ENCODE peak calls at places on chromosomes 16 and 17, in four cellular contexts. One of them, this sample, is unnamed.

GRCh38 chr16:84481051-84481735 is 23.3 kb downstream of the MEAK7 start:
- DNase-seq in Caco-2: no peak
- DNase-seq in left lung: no peak
- DNase-seq in brain microvascular endothelial cell: no peak
- DNase-seq in this sample: no peak

GRCh38 chr16:71536752-71537499 is 10.7 kb downstream of the CHST4 start:
- DNase-seq in Caco-2: no peak
- DNase-seq in left lung: no peak
- DNase-seq in brain microvascular endothelial cell: no peak
- DNase-seq in this sample: no peak

GRCh38 chr17:73050797-73051196 is 41.7 kb downstream of the SLC39A11 start:
- DNase-seq in Caco-2: no peak
- DNase-seq in left lung: no peak
- DNase-seq in brain microvascular endothelial cell: no peak
- DNase-seq in this sample: no peak

GRCh38 chr17:54982399-54982798 is 13.8 kb downstream of the STXBP4 start:
- DNase-seq in Caco-2: no peak
- DNase-seq in left lung: no peak
- DNase-seq in brain microvascular endothelial cell: peak; percentile 73
- DNase-seq in this sample: no peak

GRCh38 chr17:309361-309888 is 43.2 kb downstream of the RPH3AL start:
- DNase-seq in Caco-2: peak; percentile 86
- DNase-seq in left lung: peak; percentile 66
- DNase-seq in brain microvascular endothelial cell: no peak
- DNase-seq in this sample: no peak

GRCh38 chr16:31082368-31083045 is 6.2 kb downstream of the PRSS53 start:
- DNase-seq in Caco-2: no peak
- DNase-seq in left lung: no peak
- DNase-seq in brain microvascular endothelial cell: no peak
- DNase-seq in this sample: no peak

GRCh38 chr17:15281909-15282308 is 16.8 kb upstream of the PMP22 start:
- DNase-seq in Caco-2: no peak
- DNase-seq in left lung: no peak
- DNase-seq in brain microvascular endothelial cell: no peak
- DNase-seq in this sample: no peak

GRCh38 chr17:6218333-6218732 is 148.2 kb downstream of the WSCD1 start:
- DNase-seq in Caco-2: no peak
- DNase-seq in left lung: no peak
- DNase-seq in brain microvascular endothelial cell: no peak
- DNase-seq in this sample: no peak

GRCh38 chr16:22264786-22265185 is 32.4 kb upstream of the POLR3E start:
- DNase-seq in Caco-2: no peak
- DNase-seq in left lung: no peak
- DNase-seq in brain microvascular endothelial cell: no peak
- DNase-seq in this sample: no peak

GRCh38 chr17:75135946-75136345 is 4.4 kb upstream of the NT5C start:
- DNase-seq in Caco-2: no peak
- DNase-seq in left lung: no peak
- DNase-seq in brain microvascular endothelial cell: no peak
- DNase-seq in this sample: no peak

GRCh38 chr16:64982581-64982980 is 139.3 kb downstream of the CDH11 start:
- DNase-seq in Caco-2: no peak
- DNase-seq in left lung: no peak
- DNase-seq in brain microvascular endothelial cell: no peak
- DNase-seq in this sample: no peak

GRCh38 chr17:74744714-74745547 is 3.5 kb upstream of the NHERF1 start:
- DNase-seq in Caco-2: peak; percentile 95
- DNase-seq in left lung: peak; percentile 97
- DNase-seq in brain microvascular endothelial cell: peak; percentile 66
- DNase-seq in this sample: no peak

GRCh38 chr16:22327446-22327775 is 30.2 kb downstream of the POLR3E start:
- DNase-seq in Caco-2: no peak
- DNase-seq in left lung: no peak
- DNase-seq in brain microvascular endothelial cell: no peak
- DNase-seq in this sample: no peak

GRCh38 chr17:77553459-77554066 is 404.9 kb upstream of the TNRC6C start:
- DNase-seq in Caco-2: no peak
- DNase-seq in left lung: no peak
- DNase-seq in brain microvascular endothelial cell: no peak
- DNase-seq in this sample: no peak

GRCh38 chr17:55284944-55285339 is 20.2 kb downstream of the HLF start:
- DNase-seq in Caco-2: no peak
- DNase-seq in left lung: no peak
- DNase-seq in brain microvascular endothelial cell: no peak
- DNase-seq in this sample: no peak

GRCh38 chr17:1627987-1628855 is at the start of gene SLC43A2:
- DNase-seq in Caco-2: peak; percentile 94
- DNase-seq in left lung: peak; percentile 96
- DNase-seq in brain microvascular endothelial cell: peak; percentile 56
- DNase-seq in this sample: no peak

GRCh38 chr17:1031711-1032110 is 34.8 kb downstream of the TIMM22 start:
- DNase-seq in Caco-2: no peak
- DNase-seq in left lung: peak; percentile 81
- DNase-seq in brain microvascular endothelial cell: no peak
- DNase-seq in this sample: no peak

GRCh38 chr16:12235110-12235509 is 258.6 kb downstream of the SNX29 start:
- DNase-seq in Caco-2: no peak
- DNase-seq in left lung: no peak
- DNase-seq in brain microvascular endothelial cell: no peak
- DNase-seq in this sample: no peak

GRCh38 chr17:82088838-82089722 is 9.0 kb downstream of the FASN start:
- DNase-seq in Caco-2: no peak
- DNase-seq in left lung: peak; percentile 68
- DNase-seq in brain microvascular endothelial cell: no peak
- DNase-seq in this sample: no peak

GRCh38 chr16:14344945-14345344 is 273.8 kb downstream of the MRTFB start:
- DNase-seq in Caco-2: no peak
- DNase-seq in left lung: no peak
- DNase-seq in brain microvascular endothelial cell: no peak
- DNase-seq in this sample: no peak

GRCh38 chr16:2854700-2855309 is 3.2 kb downstream of the PRSS22 start:
- DNase-seq in Caco-2: no peak
- DNase-seq in left lung: no peak
- DNase-seq in brain microvascular endothelial cell: no peak
- DNase-seq in this sample: no peak
- H3K27me3 ChIP-seq in Caco-2: no peaks in the 10 kb centered on the region
- H3K27me3 ChIP-seq in left lung: peaks cover 62% of the 10 kb centered on the region
- H3K27me3 ChIP-seq in brain microvascular endothelial cell: peaks cover 8% of the 10 kb centered on the region
- H3K27me3 ChIP-seq in this sample: peaks cover 4% of the 10 kb centered on the region

GRCh38 chr17:42784811-42785592 is 4.6 kb downstream of the WNK4 start:
- DNase-seq in Caco-2: no peak
- DNase-seq in left lung: peak; percentile 76
- DNase-seq in brain microvascular endothelial cell: no peak
- DNase-seq in this sample: no peak

GRCh38 chr17:42783778-42784138 is 3.3 kb downstream of the WNK4 start:
- DNase-seq in Caco-2: no peak
- DNase-seq in left lung: no peak
- DNase-seq in brain microvascular endothelial cell: no peak
- DNase-seq in this sample: no peak

GRCh38 chr17:42782402-42783061 is 2.1 kb downstream of the WNK4 start:
- DNase-seq in Caco-2: no peak
- DNase-seq in left lung: no peak
- DNase-seq in brain microvascular endothelial cell: no peak
- DNase-seq in this sample: no peak

GRCh38 chr17:42783062-42783777 is 2.8 kb downstream of the WNK4 start:
- DNase-seq in Caco-2: no peak
- DNase-seq in left lung: no peak
- DNase-seq in brain microvascular endothelial cell: peak; percentile 61
- DNase-seq in this sample: peak; percentile 41

GRCh38 chr17:42784361-42784760 is 4.0 kb downstream of the WNK4 start:
- DNase-seq in Caco-2: no peak
- DNase-seq in left lung: peak; percentile 80
- DNase-seq in brain microvascular endothelial cell: no peak
- DNase-seq in this sample: no peak
- H3K27me3 ChIP-seq in Caco-2: no peaks in the 10 kb centered on the region
- H3K27me3 ChIP-seq in left lung: peaks cover 89% of the 10 kb centered on the region
- H3K27me3 ChIP-seq in brain microvascular endothelial cell: no peaks in the 10 kb centered on the region
- H3K27me3 ChIP-seq in this sample: no peaks in the 10 kb centered on the region

GRCh38 chr17:40343126-40344119 is 21.1 kb downstream of the GJD3 start:
- DNase-seq in Caco-2: no peak
- DNase-seq in left lung: no peak
- DNase-seq in brain microvascular endothelial cell: no peak
- DNase-seq in this sample: no peak
- H3K27me3 ChIP-seq in Caco-2: no peaks in the 10 kb centered on the region
- H3K27me3 ChIP-seq in left lung: no peaks in the 10 kb centered on the region
- H3K27me3 ChIP-seq in brain microvascular endothelial cell: no peaks in the 10 kb centered on the region
- H3K27me3 ChIP-seq in this sample: no peaks in the 10 kb centered on the region

GRCh38 chr16:86963600-86964575 is 353.3 kb downstream of the C16orf95 start:
- DNase-seq in Caco-2: no peak
- DNase-seq in left lung: no peak
- DNase-seq in brain microvascular endothelial cell: no peak
- DNase-seq in this sample: no peak
- H3K27me3 ChIP-seq in Caco-2: no peaks in the 10 kb centered on the region
- H3K27me3 ChIP-seq in left lung: peaks cover 48% of the 10 kb centered on the region
- H3K27me3 ChIP-seq in brain microvascular endothelial cell: no peaks in the 10 kb centered on the region
- H3K27me3 ChIP-seq in this sample: no peaks in the 10 kb centered on the region

DNA sequence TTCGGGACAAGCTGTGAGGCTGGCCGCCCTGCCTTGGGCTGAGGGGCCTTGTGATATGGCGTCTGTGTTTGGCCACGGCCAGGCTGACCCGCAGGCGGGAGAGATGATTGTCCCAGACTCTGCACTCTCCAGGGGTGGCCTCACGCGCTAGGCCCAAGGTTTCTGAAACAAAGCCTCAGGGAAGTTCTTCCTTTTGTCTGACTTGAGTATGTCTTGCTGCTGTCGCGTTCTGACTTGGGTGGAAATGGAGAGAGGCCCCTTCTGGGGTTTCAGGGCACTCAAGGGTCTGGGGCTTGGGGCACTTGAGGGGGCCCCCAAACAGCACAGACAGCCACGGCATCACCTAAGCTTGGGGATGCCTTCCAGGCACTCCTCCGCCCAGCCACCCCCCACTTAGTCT is 3.8 kb upstream of the METRN start:
- DNase-seq in Caco-2: no peak
- DNase-seq in left lung: no peak
- DNase-seq in brain microvascular endothelial cell: no peak
- DNase-seq in this sample: no peak
- H3K27me3 ChIP-seq in Caco-2: no peaks in the 10 kb centered on the region
- H3K27me3 ChIP-seq in left lung: peaks cover 94% of the 10 kb centered on the region
- H3K27me3 ChIP-seq in brain microvascular endothelial cell: peaks cover 16% of the 10 kb centered on the region
- H3K27me3 ChIP-seq in this sample: peaks cover 22% of the 10 kb centered on the region

GRCh38 chr16:77496934-77497333 is 62.1 kb upstream of the ADAMTS18 start:
- DNase-seq in Caco-2: no peak
- DNase-seq in left lung: no peak
- DNase-seq in brain microvascular endothelial cell: peak; percentile 11
- DNase-seq in this sample: no peak

DNA sequence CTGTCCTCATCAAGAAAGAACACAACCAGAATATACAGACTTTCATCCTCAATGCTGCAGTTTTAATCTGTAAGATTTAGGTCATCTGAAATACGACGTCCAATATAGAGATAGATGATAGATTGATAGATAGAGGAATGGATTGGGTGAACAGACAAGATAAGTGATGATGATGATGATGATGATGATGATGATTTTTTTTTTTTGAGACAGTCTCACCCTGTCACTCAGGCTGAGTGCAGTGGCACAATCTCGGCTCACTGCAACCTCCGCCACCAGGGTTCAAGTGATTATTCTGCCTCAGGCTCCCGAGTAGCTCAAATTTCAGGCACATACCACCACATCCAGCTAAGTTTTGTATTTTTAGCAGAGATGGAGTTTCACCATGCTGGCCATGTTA is 56.3 kb upstream of the ADAMTS18 start:
- DNase-seq in Caco-2: no peak
- DNase-seq in left lung: no peak
- DNase-seq in brain microvascular endothelial cell: no peak
- DNase-seq in this sample: no peak
- H3K27me3 ChIP-seq in Caco-2: no peaks in the 10 kb centered on the region
- H3K27me3 ChIP-seq in left lung: no peaks in the 10 kb centered on the region
- H3K27me3 ChIP-seq in brain microvascular endothelial cell: no peaks in the 10 kb centered on the region
- H3K27me3 ChIP-seq in this sample: no peaks in the 10 kb centered on the region

GRCh38 chr17:79741751-79742588 is 11.2 kb downstream of the ENPP7 start:
- DNase-seq in Caco-2: peak; percentile 98
- DNase-seq in left lung: peak; percentile 96
- DNase-seq in brain microvascular endothelial cell: peak; percentile 26
- DNase-seq in this sample: no peak
- H3K27me3 ChIP-seq in Caco-2: no peaks in the 10 kb centered on the region
- H3K27me3 ChIP-seq in left lung: peaks cover 83% of the 10 kb centered on the region
- H3K27me3 ChIP-seq in brain microvascular endothelial cell: peaks cover 27% of the 10 kb centered on the region
- H3K27me3 ChIP-seq in this sample: peaks cover 53% of the 10 kb centered on the region

GRCh38 chr17:17714879-17715278 is 33.6 kb downstream of the RAI1 start:
- DNase-seq in Caco-2: no peak
- DNase-seq in left lung: no peak
- DNase-seq in brain microvascular endothelial cell: no peak
- DNase-seq in this sample: no peak

GRCh38 chr17:17712268-17712924 is 31.1 kb downstream of the RAI1 start:
- DNase-seq in Caco-2: no peak
- DNase-seq in left lung: no peak
- DNase-seq in brain microvascular endothelial cell: peak; percentile 87
- DNase-seq in this sample: peak; percentile 80

GRCh38 chr17:17716837-17717523 is 35.7 kb downstream of the RAI1 start:
- DNase-seq in Caco-2: no peak
- DNase-seq in left lung: no peak
- DNase-seq in brain microvascular endothelial cell: no peak
- DNase-seq in this sample: no peak

GRCh38 chr17:17713839-17714238 is 32.6 kb downstream of the RAI1 start:
- DNase-seq in Caco-2: no peak
- DNase-seq in left lung: peak; percentile 84
- DNase-seq in brain microvascular endothelial cell: peak; percentile 55
- DNase-seq in this sample: no peak

GRCh38 chr17:17714261-17714866 is 33.1 kb downstream of the RAI1 start:
- DNase-seq in Caco-2: no peak
- DNase-seq in left lung: no peak
- DNase-seq in brain microvascular endothelial cell: no peak
- DNase-seq in this sample: no peak
- H3K27me3 ChIP-seq in Caco-2: no peaks in the 10 kb centered on the region
- H3K27me3 ChIP-seq in left lung: no peaks in the 10 kb centered on the region
- H3K27me3 ChIP-seq in brain microvascular endothelial cell: no peaks in the 10 kb centered on the region
- H3K27me3 ChIP-seq in this sample: no peaks in the 10 kb centered on the region

GRCh38 chr17:21467739-21468490 is 91.8 kb downstream of the KCNJ12 start:
- DNase-seq in Caco-2: no peak
- DNase-seq in left lung: no peak
- DNase-seq in brain microvascular endothelial cell: no peak
- DNase-seq in this sample: no peak
- H3K27me3 ChIP-seq in Caco-2: no peaks in the 10 kb centered on the region
- H3K27me3 ChIP-seq in left lung: peaks cover 21% of the 10 kb centered on the region
- H3K27me3 ChIP-seq in brain microvascular endothelial cell: peaks cover 2% of the 10 kb centered on the region
- H3K27me3 ChIP-seq in this sample: peaks cover 39% of the 10 kb centered on the region